ENCODE peak calls at places on chromosomes 12 and 14, in seven cellular contexts. One of them, this sample, is unnamed.

GRCh38 chr12:47938093-47938492 is 25.3 kb upstream of the TMEM106C start:
- DNase-seq in GM13976: no peak
- DNase-seq in astrocyte of the spinal cord: peak
- DNase-seq in prostate gland: no peak
- DNase-seq in hepatocyte: no peak
- DNase-seq in ascending aorta: no peak
- DNase-seq in endothelial cell: no peak
- DNase-seq in this sample: peak

GRCh38 chr14:32327255-32327961 is 1.7 kb upstream of the AKAP6 start:
- DNase-seq in ascending aorta: no peak
- DNase-seq in GM13976: no peak
- DNase-seq in prostate gland: no peak
- DNase-seq in astrocyte of the spinal cord: no peak
- DNase-seq in endothelial cell: no peak
- DNase-seq in hepatocyte: no peak
- DNase-seq in this sample: no peak

GRCh38 chr12:26028953-26029740 is 70.7 kb downstream of the RASSF8 start:
- DNase-seq in ascending aorta: no peak
- DNase-seq in astrocyte of the spinal cord: peak
- DNase-seq in hepatocyte: peak
- DNase-seq in prostate gland: peak
- DNase-seq in endothelial cell: peak
- DNase-seq in GM13976: peak
- DNase-seq in this sample: peak

GRCh38 chr12:65923228-65923627 is 98.9 kb downstream of the HMGA2 start:
- DNase-seq in astrocyte of the spinal cord: no peak
- DNase-seq in GM13976: peak
- DNase-seq in prostate gland: no peak
- DNase-seq in hepatocyte: no peak
- DNase-seq in ascending aorta: no peak
- DNase-seq in endothelial cell: no peak
- DNase-seq in this sample: no peak

GRCh38 chr12:124294686-124295315 is at the start of gene RFLNA:
- DNase-seq in astrocyte of the spinal cord: no peak
- DNase-seq in prostate gland: no peak
- DNase-seq in hepatocyte: peak
- DNase-seq in endothelial cell: peak
- DNase-seq in GM13976: no peak
- DNase-seq in ascending aorta: no peak
- DNase-seq in this sample: no peak

GRCh38 chr14:73744175-73744867 is 30.1 kb upstream of the PNMA1 start:
- DNase-seq in GM13976: no peak
- DNase-seq in hepatocyte: peak
- DNase-seq in endothelial cell: no peak
- DNase-seq in astrocyte of the spinal cord: no peak
- DNase-seq in ascending aorta: no peak
- DNase-seq in prostate gland: no peak
- DNase-seq in this sample: no peak

GRCh38 chr12:131002271-131002670 is 48.6 kb downstream of the ADGRD1 start:
- DNase-seq in endothelial cell: no peak
- DNase-seq in hepatocyte: no peak
- DNase-seq in ascending aorta: no peak
- DNase-seq in GM13976: peak
- DNase-seq in prostate gland: no peak
- DNase-seq in astrocyte of the spinal cord: no peak
- DNase-seq in this sample: no peak

GRCh38 chr12:110262442-110263388 is 18.3 kb upstream of the ATP2A2 start:
- DNase-seq in ascending aorta: peak
- DNase-seq in endothelial cell: no peak
- DNase-seq in hepatocyte: no peak
- DNase-seq in prostate gland: no peak
- DNase-seq in GM13976: no peak
- DNase-seq in astrocyte of the spinal cord: no peak
- DNase-seq in this sample: no peak

GRCh38 chr12:49783917-49784676 is 42.7 kb downstream of the TMBIM6 start:
- DNase-seq in hepatocyte: peak
- DNase-seq in endothelial cell: no peak
- DNase-seq in ascending aorta: no peak
- DNase-seq in prostate gland: no peak
- DNase-seq in astrocyte of the spinal cord: peak
- DNase-seq in GM13976: no peak
- DNase-seq in this sample: peak

GRCh38 chr14:92637228-92637627 is 111.2 kb downstream of the LGMN start:
- DNase-seq in ascending aorta: no peak
- DNase-seq in prostate gland: no peak
- DNase-seq in hepatocyte: no peak
- DNase-seq in astrocyte of the spinal cord: peak
- DNase-seq in endothelial cell: no peak
- DNase-seq in GM13976: no peak
- DNase-seq in this sample: no peak

GRCh38 chr14:93137864-93138263 is 22.1 kb upstream of the ITPK1 start:
- DNase-seq in GM13976: no peak
- DNase-seq in endothelial cell: no peak
- DNase-seq in hepatocyte: peak
- DNase-seq in astrocyte of the spinal cord: no peak
- DNase-seq in prostate gland: peak
- DNase-seq in ascending aorta: no peak
- DNase-seq in this sample: no peak

GRCh38 chr12:96141216-96141944 is 52.8 kb upstream of the ELK3 start:
- DNase-seq in endothelial cell: no peak
- DNase-seq in hepatocyte: peak
- DNase-seq in prostate gland: no peak
- DNase-seq in ascending aorta: no peak
- DNase-seq in GM13976: no peak
- DNase-seq in astrocyte of the spinal cord: peak
- DNase-seq in this sample: peak

GRCh38 chr12:32176606-32177005 is 70.0 kb downstream of the BICD1 start:
- DNase-seq in GM13976: no peak
- DNase-seq in ascending aorta: no peak
- DNase-seq in hepatocyte: no peak
- DNase-seq in astrocyte of the spinal cord: no peak
- DNase-seq in prostate gland: no peak
- DNase-seq in endothelial cell: no peak
- DNase-seq in this sample: no peak

GRCh38 chr14:80570930-80571298 is 359.6 kb upstream of the DIO2 start:
- DNase-seq in prostate gland: no peak
- DNase-seq in hepatocyte: no peak
- DNase-seq in ascending aorta: no peak
- DNase-seq in endothelial cell: no peak
- DNase-seq in astrocyte of the spinal cord: no peak
- DNase-seq in GM13976: no peak
- DNase-seq in this sample: no peak

GRCh38 chr12:52082026-52082667 is 2.6 kb downstream of the SMIM41 start:
- DNase-seq in ascending aorta: no peak
- DNase-seq in hepatocyte: peak
- DNase-seq in astrocyte of the spinal cord: no peak
- DNase-seq in endothelial cell: no peak
- DNase-seq in prostate gland: no peak
- DNase-seq in GM13976: no peak
- DNase-seq in this sample: peak

GRCh38 chr12:8947737-8948136 is 1.7 kb downstream of the M6PR start:
- DNase-seq in GM13976: no peak
- DNase-seq in ascending aorta: no peak
- DNase-seq in hepatocyte: no peak
- DNase-seq in endothelial cell: no peak
- DNase-seq in prostate gland: no peak
- DNase-seq in astrocyte of the spinal cord: no peak
- DNase-seq in this sample: no peak

GRCh38 chr12:109500406-109501185 is 23.2 kb downstream of the UBE3B start:
- DNase-seq in prostate gland: no peak
- DNase-seq in astrocyte of the spinal cord: no peak
- DNase-seq in ascending aorta: no peak
- DNase-seq in GM13976: no peak
- DNase-seq in hepatocyte: no peak
- DNase-seq in endothelial cell: no peak
- DNase-seq in this sample: no peak

GRCh38 chr12:66049538-66050282 is 80.8 kb downstream of the LLPH start:
- DNase-seq in astrocyte of the spinal cord: no peak
- DNase-seq in hepatocyte: no peak
- DNase-seq in endothelial cell: no peak
- DNase-seq in ascending aorta: no peak
- DNase-seq in GM13976: no peak
- DNase-seq in prostate gland: no peak
- DNase-seq in this sample: no peak

GRCh38 chr12:49953961-49954835 is 3.7 kb downstream of the AQP2 start:
- DNase-seq in ascending aorta: no peak
- DNase-seq in hepatocyte: no peak
- DNase-seq in prostate gland: no peak
- DNase-seq in astrocyte of the spinal cord: no peak
- DNase-seq in endothelial cell: no peak
- DNase-seq in GM13976: no peak
- DNase-seq in this sample: no peak

GRCh38 chr14:80275208-80275850 is 64.0 kb upstream of the DIO2 start:
- DNase-seq in ascending aorta: no peak
- DNase-seq in prostate gland: no peak
- DNase-seq in endothelial cell: no peak
- DNase-seq in astrocyte of the spinal cord: peak
- DNase-seq in hepatocyte: no peak
- DNase-seq in GM13976: no peak
- DNase-seq in this sample: peak

GRCh38 chr14:59022144-59022543 is 166.3 kb upstream of the DAAM1 start:
- DNase-seq in endothelial cell: peak
- DNase-seq in ascending aorta: no peak
- DNase-seq in astrocyte of the spinal cord: no peak
- DNase-seq in GM13976: no peak
- DNase-seq in hepatocyte: no peak
- DNase-seq in prostate gland: no peak
- DNase-seq in this sample: no peak
- TF ChIP-seq CTCF in endothelial cell: peak
- TF ChIP-seq CTCF in ascending aorta: no peak
- TF ChIP-seq CTCF in astrocyte of the spinal cord: no peak
- TF ChIP-seq CTCF in GM13976: no peak
- TF ChIP-seq CTCF in hepatocyte: no peak
- TF ChIP-seq CTCF in prostate gland: no peak
- TF ChIP-seq CTCF in this sample: no peak

DNA sequence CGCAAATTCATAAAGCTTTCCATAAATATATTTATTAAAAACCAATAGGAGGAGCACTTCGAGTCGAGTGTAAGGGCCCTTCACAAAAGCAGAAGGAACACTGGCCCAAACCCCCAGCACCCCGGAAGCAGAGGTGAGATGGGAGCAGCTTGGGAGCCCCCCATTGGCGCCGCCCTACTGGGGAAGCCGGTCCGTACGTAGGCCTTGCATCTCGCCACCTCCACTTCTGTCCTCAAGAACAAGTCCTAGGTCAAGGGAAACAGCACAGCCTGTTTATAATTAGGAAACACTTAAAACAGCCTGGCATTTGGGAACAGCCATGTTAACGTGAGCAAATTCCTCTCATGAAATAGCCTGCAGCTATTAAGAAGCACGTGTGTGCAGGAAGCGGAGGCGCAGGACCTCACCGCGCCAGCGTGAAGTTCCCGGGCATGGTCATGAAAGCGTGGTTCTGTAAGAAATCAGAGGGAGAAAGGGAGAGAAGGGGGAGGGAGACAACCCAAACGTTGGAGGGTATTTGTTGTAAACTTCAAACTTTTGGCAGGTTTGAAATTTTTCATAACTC is 7.7 kb downstream of the ANKRD9 start:
- DNase-seq in GM13976: no peak
- DNase-seq in ascending aorta: no peak
- DNase-seq in endothelial cell: no peak
- DNase-seq in astrocyte of the spinal cord: no peak
- DNase-seq in hepatocyte: no peak
- DNase-seq in prostate gland: no peak
- DNase-seq in this sample: no peak
- TF ChIP-seq CTCF in GM13976: no peak
- TF ChIP-seq CTCF in ascending aorta: no peak
- TF ChIP-seq CTCF in endothelial cell: no peak
- TF ChIP-seq CTCF in astrocyte of the spinal cord: no peak
- TF ChIP-seq CTCF in hepatocyte: peak
- TF ChIP-seq CTCF in prostate gland: no peak
- TF ChIP-seq CTCF in this sample: no peak

GRCh38 chr12:93895096-93895460 is 217.9 kb downstream of the CRADD start:
- DNase-seq in GM13976: no peak
- DNase-seq in astrocyte of the spinal cord: no peak
- DNase-seq in endothelial cell: no peak
- DNase-seq in prostate gland: no peak
- DNase-seq in hepatocyte: no peak
- DNase-seq in ascending aorta: no peak
- DNase-seq in this sample: peak

GRCh38 chr12:93894391-93895095 is 217.4 kb downstream of the CRADD start:
- DNase-seq in astrocyte of the spinal cord: peak
- DNase-seq in prostate gland: peak
- DNase-seq in hepatocyte: peak
- DNase-seq in endothelial cell: no peak
- DNase-seq in ascending aorta: peak
- DNase-seq in GM13976: no peak
- DNase-seq in this sample: peak

GRCh38 chr12:93892431-93893210 is 215.4 kb downstream of the CRADD start:
- DNase-seq in astrocyte of the spinal cord: no peak
- DNase-seq in prostate gland: no peak
- DNase-seq in GM13976: no peak
- DNase-seq in ascending aorta: no peak
- DNase-seq in hepatocyte: no peak
- DNase-seq in endothelial cell: no peak
- DNase-seq in this sample: no peak

GRCh38 chr12:93896962-93897361 is 219.8 kb downstream of the CRADD start:
- DNase-seq in astrocyte of the spinal cord: no peak
- DNase-seq in endothelial cell: no peak
- DNase-seq in prostate gland: no peak
- DNase-seq in ascending aorta: no peak
- DNase-seq in hepatocyte: no peak
- DNase-seq in GM13976: no peak
- DNase-seq in this sample: no peak

GRCh38 chr12:93896427-93896826 is 219.3 kb downstream of the CRADD start:
- DNase-seq in endothelial cell: no peak
- DNase-seq in GM13976: no peak
- DNase-seq in hepatocyte: no peak
- DNase-seq in prostate gland: no peak
- DNase-seq in astrocyte of the spinal cord: no peak
- DNase-seq in ascending aorta: no peak
- DNase-seq in this sample: peak
- TF ChIP-seq CTCF in endothelial cell: peak
- TF ChIP-seq CTCF in GM13976: no peak
- TF ChIP-seq CTCF in hepatocyte: no peak
- TF ChIP-seq CTCF in prostate gland: no peak
- TF ChIP-seq CTCF in astrocyte of the spinal cord: peak
- TF ChIP-seq CTCF in ascending aorta: no peak
- TF ChIP-seq CTCF in this sample: peak

DNA sequence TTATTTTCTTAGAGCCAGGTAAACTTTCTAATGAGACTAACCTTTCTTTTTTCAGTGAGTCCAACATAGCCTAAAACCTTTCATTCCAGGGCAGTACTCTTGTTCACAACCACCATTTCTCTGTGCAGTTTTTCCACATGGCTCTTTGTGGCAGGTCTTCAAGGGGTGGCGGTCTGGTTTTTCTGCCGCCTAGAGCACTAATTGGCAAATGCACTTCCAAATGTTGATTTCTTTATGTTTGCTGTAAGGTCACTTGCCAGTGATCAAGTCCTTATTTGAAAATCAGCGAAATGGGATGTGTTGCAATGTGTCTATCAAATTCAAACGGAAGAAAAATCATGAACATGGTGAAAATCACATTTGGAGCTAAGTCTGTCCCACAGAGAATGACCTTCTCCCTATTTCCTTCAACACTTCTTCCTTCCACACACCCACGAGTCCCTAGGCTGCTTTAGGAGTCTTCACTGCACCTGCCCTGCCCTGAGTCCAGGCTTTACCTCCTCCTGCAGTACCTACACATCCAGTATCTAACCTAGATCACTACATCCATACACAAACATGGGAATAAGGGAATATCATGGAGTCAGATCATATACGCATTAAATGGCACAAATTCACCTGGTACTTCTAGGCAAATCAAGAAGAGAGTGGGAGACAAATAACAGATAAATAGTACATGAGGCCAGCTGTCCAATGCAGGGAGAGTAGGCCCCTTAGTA is 1.9 kb downstream of the SRGAP1 start:
- DNase-seq in endothelial cell: no peak
- DNase-seq in ascending aorta: no peak
- DNase-seq in astrocyte of the spinal cord: peak
- DNase-seq in prostate gland: no peak
- DNase-seq in GM13976: no peak
- DNase-seq in hepatocyte: no peak
- DNase-seq in this sample: peak
- TF ChIP-seq CTCF in endothelial cell: no peak
- TF ChIP-seq CTCF in ascending aorta: no peak
- TF ChIP-seq CTCF in astrocyte of the spinal cord: peak
- TF ChIP-seq CTCF in prostate gland: no peak
- TF ChIP-seq CTCF in GM13976: no peak
- TF ChIP-seq CTCF in hepatocyte: peak
- TF ChIP-seq CTCF in this sample: peak